ENCODE peak calls at places on chromosomes 3 and 15, in seven cellular contexts. H, W, V, X, G, K and R are unnamed samples.
A peak's percentile ranks its signal among the peaks of the same experiment; 100 is the strongest.

GRCh38 chr3:51794202-51794601 is 15.2 kb upstream of the IQCF6 start:
- DNase-seq in W (no peak), G (peak; percentile 75), K (no peak), V (no peak), H (no peak), X (no peak), R (no peak)

GRCh38 chr15:89367485-89368451 is 33.1 kb upstream of the POLG start:
- DNase-seq in X (peak; percentile 34), V (peak; percentile 88), H (no peak), W (no peak), K (no peak), G (peak; percentile 90), R (no peak)

GRCh38 chr3:17629400-17629799 is 113.0 kb downstream of the TBC1D5 start:
- DNase-seq in H (no peak), W (no peak), K (no peak), V (no peak), X (no peak), G (no peak), R (no peak)

GRCh38 chr15:61724276-61724939 is 335.8 kb downstream of the VPS13C start:
- DNase-seq in K (no peak), V (no peak), W (no peak), G (no peak), X (no peak), H (no peak), R (no peak)

GRCh38 chr3:192284443-192285072 is 442.8 kb downstream of the FGF12 start:
- DNase-seq in H (no peak), V (peak; percentile 14), K (no peak), W (no peak), G (no peak), X (no peak), R (no peak)

GRCh38 chr15:37095993-37096877 is 4.1 kb downstream of the MEIS2 start:
- DNase-seq in G (peak; percentile 84), V (no peak), W (peak; percentile 81), H (no peak), K (no peak), X (no peak), R (no peak)

GRCh38 chr3:38560284-38560683 is 64.1 kb downstream of the EXOG start:
- DNase-seq in H (no peak), W (peak; percentile 40), K (no peak), V (no peak), G (peak; percentile 57), X (no peak), R (no peak)

GRCh38 chr3:171159822-171160157 is 133.3 kb upstream of the SLC2A2 start:
- DNase-seq in W (no peak), H (no peak), V (no peak), G (no peak), K (no peak), X (no peak), R (no peak)

GRCh38 chr15:45715528-45715927 is 80.7 kb downstream of the SQOR start:
- DNase-seq in V (no peak), H (no peak), X (no peak), K (no peak), W (no peak), G (no peak), R (no peak)

GRCh38 chr3:49110780-49111179 is 6.2 kb upstream of the QARS1 start:
- DNase-seq in V (no peak), K (no peak), G (no peak), W (no peak), X (no peak), H (no peak), R (no peak)

GRCh38 chr3:135895734-135896121 is 69.8 kb upstream of the PPP2R3A start:
- DNase-seq in W (no peak), X (no peak), H (no peak), V (no peak), K (no peak), G (no peak), R (no peak)

GRCh38 chr3:87167634-87168456 is 59.3 kb upstream of the CHMP2B start:
- DNase-seq in V (peak; percentile 60), X (peak; percentile 45), H (peak; percentile 15), W (no peak), K (no peak), G (peak; percentile 54), R (peak; percentile 39)

GRCh38 chr15:26974120-26974780 is 3.3 kb downstream of the GABRG3 start:
- DNase-seq in H (no peak), V (no peak), X (no peak), G (peak; percentile 67), W (no peak), K (no peak), R (no peak)

GRCh38 chr15:100170280-100170654 is 171.5 kb downstream of the ADAMTS17 start:
- DNase-seq in X (no peak), V (no peak), H (no peak), K (no peak), G (peak; percentile 25), W (no peak), R (no peak)

GRCh38 chr3:15319575-15319974 is 12.8 kb downstream of the SH3BP5 start:
- DNase-seq in V (peak; percentile 91), W (peak; percentile 88), K (no peak), G (no peak), X (no peak), H (no peak), R (no peak)

GRCh38 chr3:170811515-170811914 is 58.5 kb downstream of the RPL22L1 start:
- DNase-seq in V (no peak), H (no peak), K (no peak), G (no peak), W (no peak), X (no peak), R (no peak)

GRCh38 chr3:58414538-58415197 is 19.0 kb downstream of the PDHB start:
- DNase-seq in W (peak; percentile 72), H (peak; percentile 37), K (no peak), X (peak; percentile 66), V (peak; percentile 29), G (peak; percentile 75), R (peak; percentile 61)

GRCh38 chr15:91021516-91022074 is 799 bp downstream of the VPS33B start:
- DNase-seq in V (no peak), G (no peak), W (no peak), H (no peak), X (no peak), K (no peak), R (no peak)

GRCh38 chr3:119639494-119640350 is 20.7 kb downstream of the POPDC2 start:
- DNase-seq in G (no peak), H (no peak), W (no peak), X (no peak), K (no peak), V (no peak), R (no peak)

GRCh38 chr3:29611252-29611651 is 330.4 kb downstream of the RBMS3 start:
- DNase-seq in W (no peak), K (no peak), G (no peak), H (no peak), X (no peak), V (no peak), R (no peak)

GRCh38 chr3:124767691-124768090 is 37.4 kb downstream of the UMPS start:
- DNase-seq in W (no peak), V (no peak), X (no peak), K (no peak), H (no peak), G (peak; percentile 30), R (no peak)

GRCh38 chr3:52490938-52491526 is 4.1 kb upstream of the STAB1 start:
- DNase-seq in H (no peak), G (no peak), V (no peak), W (no peak), K (no peak), X (no peak), R (no peak)

GRCh38 chr3:187011915-187012314 is 81.6 kb downstream of the ST6GAL1 start:
- DNase-seq in G (no peak), V (no peak), H (no peak), X (no peak), K (peak; percentile 70), W (no peak), R (no peak)
- H3K4me3 ChIP-seq in G (no peak overlapping the region), V (no peak overlapping the region), H (no peak overlapping the region), X (no peak overlapping the region), K (no peak overlapping the region), W (no peak overlapping the region), R (no peak overlapping the region)

DNA sequence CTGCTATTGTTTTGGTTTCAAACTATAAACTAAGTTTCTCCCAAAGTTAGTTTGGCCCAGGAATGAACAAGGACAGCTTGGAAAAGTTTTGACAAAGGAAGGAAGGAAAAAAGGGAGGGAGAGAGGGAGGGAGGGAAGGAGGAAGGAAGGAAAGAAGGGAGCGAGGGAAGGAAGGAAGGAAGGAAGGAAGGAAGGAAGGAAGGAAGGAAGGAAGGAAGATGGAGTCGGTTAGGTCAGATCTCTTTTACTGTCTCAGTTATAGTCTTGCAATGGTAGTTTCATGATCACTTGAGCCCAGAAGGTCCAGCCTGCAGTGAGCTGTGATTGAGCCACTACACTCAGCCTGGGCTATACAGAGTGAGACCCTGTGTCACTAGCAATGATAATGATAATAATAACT is 12.3 kb upstream of the UBXN7 start:
- DNase-seq in X (no peak), K (no peak), W (no peak), H (no peak), G (no peak), V (no peak), R (no peak)
- H3K9me3 ChIP-seq in X (no peaks in the 10 kb centered on the region), K (no peaks in the 10 kb centered on the region), W (no peaks in the 10 kb centered on the region), H (no peaks in the 10 kb centered on the region), G (no peaks in the 10 kb centered on the region), V (no peaks in the 10 kb centered on the region), R (no peaks in the 10 kb centered on the region)

DNA sequence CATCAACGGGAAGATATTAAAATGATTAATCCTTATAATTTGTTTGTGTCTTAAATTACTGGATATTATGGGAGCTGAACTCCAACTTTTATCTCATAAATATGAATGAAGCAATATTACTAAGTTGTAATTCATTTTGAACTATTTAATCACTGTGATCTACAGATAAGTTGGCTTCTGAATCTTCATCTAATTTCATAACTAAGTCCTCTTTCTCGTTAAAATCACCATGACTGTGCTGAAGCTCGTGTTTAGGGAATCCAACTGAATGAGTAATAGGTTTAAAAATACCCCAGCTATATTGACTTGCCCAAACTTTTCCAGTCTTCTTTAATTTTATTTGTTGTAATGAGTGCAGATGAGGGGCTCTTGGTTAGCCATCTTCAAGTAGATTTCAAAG is 14.1 kb downstream of the MDFIC2 start:
- DNase-seq in K (no peak), W (no peak), G (no peak), X (no peak), H (no peak), V (no peak), R (no peak)
- H3K4me3 ChIP-seq in K (no peak overlapping the region), W (no peak overlapping the region), G (no peak overlapping the region), X (no peak overlapping the region), H (no peak overlapping the region), V (no peak overlapping the region), R (no peak overlapping the region)

DNA sequence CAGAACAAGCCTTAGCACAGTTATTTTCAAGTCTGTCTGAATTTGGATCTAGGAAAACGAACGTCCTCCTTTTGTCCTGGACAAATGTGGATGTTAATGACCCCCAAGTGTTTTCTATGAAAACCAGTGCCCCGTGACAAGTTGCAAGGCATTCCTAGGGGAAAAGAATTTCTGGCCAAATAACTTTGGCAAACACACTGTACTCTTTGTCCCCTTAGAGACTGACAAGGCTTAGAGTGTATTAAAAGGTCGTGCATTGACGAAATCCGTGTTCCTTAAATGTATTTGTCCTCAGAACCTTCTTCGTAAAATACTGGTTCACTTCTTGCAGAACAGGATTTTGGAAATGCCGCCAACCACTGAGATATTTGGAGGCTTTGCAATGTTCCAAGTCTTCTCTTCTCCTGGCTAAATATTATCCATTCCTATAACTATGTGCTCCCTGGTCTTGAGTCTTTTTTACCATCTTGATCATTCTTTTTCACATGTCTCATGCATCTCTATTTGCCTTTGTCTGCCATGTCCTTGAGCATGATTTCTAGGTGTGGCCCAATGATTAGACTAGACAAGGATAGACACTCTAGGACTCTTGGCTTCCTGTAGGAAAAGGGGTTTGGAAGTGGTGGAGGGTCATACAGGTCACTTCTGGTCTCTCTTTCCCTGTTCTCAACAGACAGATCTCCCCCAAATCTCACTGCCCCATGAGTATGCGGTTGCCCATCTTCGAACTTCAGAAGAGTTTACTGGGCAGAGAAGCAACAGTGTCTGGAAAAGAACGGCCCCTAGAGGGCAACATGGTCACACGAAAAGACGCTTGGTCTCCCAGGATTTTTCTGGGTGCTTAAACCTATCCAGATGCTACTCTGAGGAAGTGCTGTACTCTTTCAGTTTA is 117.5 kb downstream of the EDEM1 start:
- DNase-seq in K (peak; percentile 52), H (peak; percentile 2), V (peak; percentile 30), W (no peak), X (peak; percentile 55), G (peak; percentile 87), R (peak; percentile 50)
- H3K9me3 ChIP-seq in K (no peaks in the 10 kb centered on the region), H (no peaks in the 10 kb centered on the region), V (no peaks in the 10 kb centered on the region), W (no peaks in the 10 kb centered on the region), X (no peaks in the 10 kb centered on the region), G (no peaks in the 10 kb centered on the region), R (no peaks in the 10 kb centered on the region)